ENCODE peak calls at places on chromosomes 3 and 15, in five cellular contexts. X is mesothelial cell of epicardium, Q is bronchial epithelial cell, I is K562, P is type B pancreatic cell. W is an unnamed sample.

GRCh38 chr3:4852780-4853748 is 126.2 kb upstream of the BHLHE40 start:
- DNase-seq in I (no peak), Q (no peak), P (no peak), X (no peak), W (no peak)

GRCh38 chr15:98025237-98025636 is 64.7 kb downstream of the ARRDC4 start:
- DNase-seq in Q (peak), P (no peak), I (no peak), X (no peak), W (no peak)

GRCh38 chr3:126530171-126531050 is 6.5 kb downstream of the CHST13 start:
- DNase-seq in I (no peak), Q (no peak), X (no peak), P (no peak), W (no peak)

GRCh38 chr3:171134170-171134569 is 107.7 kb upstream of the SLC2A2 start:
- DNase-seq in I (no peak), X (no peak), Q (peak), P (no peak), W (no peak)

GRCh38 chr3:10609134-10609533 is 103.7 kb upstream of the ATP2B2 start:
- DNase-seq in X (no peak), Q (no peak), P (no peak), I (no peak), W (no peak)

GRCh38 chr3:52405066-52405465 is 39.8 kb downstream of the SEMA3G start:
- DNase-seq in I (no peak), Q (no peak), P (no peak), X (no peak), W (no peak)

GRCh38 chr3:5022187-5022965 is 43.1 kb downstream of the BHLHE40 start:
- DNase-seq in I (no peak), X (no peak), Q (peak), P (no peak), W (no peak)

GRCh38 chr3:12590096-12590495 is 33.2 kb downstream of the MKRN2 start:
- DNase-seq in Q (no peak), P (no peak), I (no peak), X (no peak), W (no peak)

GRCh38 chr15:57419335-57419734 is 43.0 kb downstream of the CGNL1 start:
- DNase-seq in I (no peak), P (no peak), X (no peak), Q (no peak), W (no peak)

GRCh38 chr15:99073008-99073714 is 31.7 kb upstream of the SYNM start:
- DNase-seq in P (no peak), X (no peak), Q (no peak), I (no peak), W (no peak)

GRCh38 chr3:50503947-50504346 is 513 bp upstream of the CACNA2D2 start:
- DNase-seq in Q (no peak), P (no peak), X (no peak), I (no peak), W (no peak)

GRCh38 chr15:72685925-72686794 is at the start of the genes BBS4 and HIGD2B:
- DNase-seq in Q (peak), X (peak), I (peak), P (peak), W (no peak)

GRCh38 chr15:68484696-68485400 is 52.9 kb upstream of the ITGA11 start:
- DNase-seq in X (no peak), P (no peak), Q (no peak), I (no peak), W (peak)

GRCh38 chr3:124266517-124266916 is 274.6 kb upstream of the ROPN1 start:
- DNase-seq in Q (peak), X (no peak), I (no peak), P (no peak), W (no peak)

GRCh38 chr3:134092231-134092701 is 62.5 kb upstream of the SLCO2A1 start:
- DNase-seq in P (no peak), Q (no peak), I (no peak), X (no peak), W (no peak)

GRCh38 chr3:135970500-135971116 is 5.1 kb downstream of the PPP2R3A start:
- DNase-seq in Q (peak), X (no peak), I (no peak), P (no peak), W (no peak)

GRCh38 chr15:86106306-86106705 is 26.6 kb downstream of the AGBL1 start:
- DNase-seq in Q (no peak), P (no peak), X (no peak), I (no peak), W (no peak)

GRCh38 chr15:69697913-69698312 is 245.3 kb downstream of the RPLP1 start:
- DNase-seq in I (no peak), Q (no peak), X (no peak), P (no peak), W (no peak)

GRCh38 chr15:62533687-62534086 is 368.6 kb upstream of the C2CD4B start:
- DNase-seq in I (no peak), X (no peak), P (no peak), Q (no peak), W (no peak)

GRCh38 chr3:37765591-37766219 is 96.0 kb upstream of the CTDSPL start:
- DNase-seq in I (peak), Q (no peak), X (no peak), P (no peak), W (no peak)

GRCh38 chr3:196388946-196389345 is 43.3 kb downstream of the UBXN7 start:
- DNase-seq in X (no peak), Q (no peak), I (no peak), P (no peak), W (no peak)

GRCh38 chr3:184595726-184596125 is 34.1 kb downstream of the EPHB3 start:
- DNase-seq in X (no peak), I (no peak), Q (no peak), P (no peak), W (no peak)

GRCh38 chr3:15819576-15819975 is 21.8 kb upstream of the ANKRD28 start:
- DNase-seq in I (no peak), P (no peak), Q (no peak), X (no peak), W (no peak)

GRCh38 chr3:15812183-15812582 is 14.4 kb upstream of the ANKRD28 start:
- DNase-seq in P (no peak), X (no peak), I (peak), Q (peak), W (no peak)

GRCh38 chr3:15810702-15811101 is 12.9 kb upstream of the ANKRD28 start:
- DNase-seq in P (no peak), X (no peak), Q (no peak), I (no peak), W (no peak)

GRCh38 chr3:15819043-15819442 is 21.3 kb upstream of the ANKRD28 start:
- DNase-seq in Q (no peak), I (no peak), X (no peak), P (no peak), W (no peak)

GRCh38 chr3:15815696-15816095 is 17.9 kb upstream of the ANKRD28 start:
- DNase-seq in I (no peak), X (no peak), P (no peak), Q (peak), W (peak)
- TF ChIP-seq CTCF in I (no peak), X (peak), P (peak), Q (no peak), W (no peak)

DNA sequence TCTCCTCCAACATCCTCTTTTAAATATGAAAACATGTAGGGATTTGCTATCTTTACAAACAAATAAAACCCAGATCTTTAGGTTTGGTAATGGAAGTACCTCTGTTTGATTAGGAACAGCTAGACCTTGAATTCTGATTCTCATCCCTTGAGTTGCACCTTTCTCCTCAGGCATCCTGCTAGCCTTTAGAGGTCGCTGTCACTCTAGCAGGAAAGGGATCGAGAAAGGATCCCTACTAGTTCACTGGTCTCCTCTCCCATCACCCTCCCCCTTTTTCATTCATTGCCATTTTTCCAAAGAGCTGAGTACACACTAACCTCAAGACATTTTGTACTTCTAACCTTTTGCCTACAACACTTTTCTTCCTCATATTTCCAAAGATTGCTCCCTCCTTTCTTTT is 569.8 kb downstream of the RBMS3 start:
- DNase-seq in Q (no peak), P (no peak), I (no peak), X (no peak), W (no peak)
- TF ChIP-seq CTCF in Q (no peak), P (no peak), I (no peak), X (no peak), W (no peak)

GRCh38 chr3:72894941-72895552 is 7.2 kb downstream of the GXYLT2 start:
- DNase-seq in X (no peak), I (no peak), P (no peak), Q (no peak), W (no peak)

GRCh38 chr3:72891053-72891855 is 3.4 kb downstream of the GXYLT2 start:
- DNase-seq in P (no peak), X (no peak), Q (peak), I (peak), W (peak)

GRCh38 chr3:72890166-72890925 is 2.5 kb downstream of the GXYLT2 start:
- DNase-seq in I (no peak), P (no peak), X (no peak), Q (no peak), W (no peak)

GRCh38 chr3:72892081-72892763 is 4.4 kb downstream of the GXYLT2 start:
- DNase-seq in Q (peak), I (no peak), X (no peak), P (no peak), W (peak)

DNA sequence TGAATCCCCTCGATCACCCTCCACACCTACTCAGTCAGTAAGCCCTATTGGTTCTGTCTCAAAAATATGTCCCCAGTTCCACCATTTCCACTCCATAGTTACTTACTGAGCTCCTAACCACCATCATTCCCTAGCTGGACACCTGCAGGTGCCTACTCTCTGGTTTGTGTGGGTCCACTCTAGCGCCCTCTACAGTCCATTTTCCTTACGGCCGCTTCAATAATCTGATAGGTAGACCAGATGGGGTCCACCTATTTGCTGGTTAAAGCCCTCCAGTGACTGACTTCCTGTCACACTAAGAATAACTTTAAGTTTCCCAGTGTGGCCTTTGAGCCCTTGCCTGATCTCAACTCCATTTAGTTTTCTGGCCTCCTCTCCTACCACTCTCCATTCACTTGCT is 5.0 kb downstream of the GXYLT2 start:
- DNase-seq in P (no peak), Q (no peak), I (peak), X (no peak), W (no peak)
- TF ChIP-seq CTCF in P (peak), Q (peak), I (peak), X (peak), W (no peak)

DNA sequence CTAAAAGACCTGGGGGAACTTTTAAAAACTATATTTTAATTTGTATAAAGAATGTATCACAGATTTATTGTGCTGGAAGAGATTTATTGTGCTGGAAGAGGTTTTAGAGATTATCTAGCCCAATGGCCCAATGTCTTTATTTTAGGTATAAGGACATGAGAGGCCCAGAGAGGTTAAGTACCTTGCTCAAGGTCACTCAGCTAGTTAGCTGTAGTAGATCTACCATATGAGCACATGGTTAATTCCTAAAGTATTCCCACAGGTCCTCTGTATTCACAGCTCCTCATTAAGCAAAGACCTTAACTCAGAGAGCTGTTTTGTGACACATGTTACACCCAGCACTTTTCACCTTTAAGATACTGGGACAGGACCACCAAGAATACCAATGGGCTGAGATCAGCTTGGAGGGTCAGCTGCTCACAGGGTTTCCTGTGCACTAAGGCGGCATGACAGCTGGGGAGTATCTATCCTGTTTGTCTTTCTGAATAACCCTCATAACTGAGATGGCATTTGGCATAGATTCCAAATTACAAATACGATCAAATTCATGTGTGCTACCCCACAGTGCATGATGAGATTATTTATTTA is 143.1 kb upstream of the TBL1XR1 start:
- DNase-seq in P (no peak), I (no peak), X (no peak), Q (no peak), W (no peak)
- TF ChIP-seq CTCF in P (no peak), I (no peak), X (no peak), Q (no peak), W (no peak)

W was measured in AG04449.